ENCODE peak calls at places on chromosomes 5 and 9, in six cellular contexts. One of them, this sample, is unnamed.

GRCh38 chr5:96344678-96345612 is 88.1 kb downstream of the PCSK1 start:
- DNase-seq in endothelial cell: peak
- DNase-seq in astrocyte of the spinal cord: peak
- DNase-seq in NCI-H2081 treated with DMSO at 0.1 percent for 48 hours: peak
- DNase-seq in skeletal muscle cell: peak
- DNase-seq in activated T-helper 1 cell treated with Interleukin-2 at 50 U/mL for 16 hours: no peak
- DNase-seq in this sample: peak

GRCh38 chr5:58530942-58531490 is 39.8 kb downstream of the GAPT start:
- DNase-seq in NCI-H2081 treated with DMSO at 0.1 percent for 48 hours: no peak
- DNase-seq in activated T-helper 1 cell treated with Interleukin-2 at 50 U/mL for 16 hours: no peak
- DNase-seq in endothelial cell: no peak
- DNase-seq in skeletal muscle cell: no peak
- DNase-seq in astrocyte of the spinal cord: no peak
- DNase-seq in this sample: no peak

GRCh38 chr5:40622463-40623252 is 57.1 kb upstream of the PTGER4 start:
- DNase-seq in NCI-H2081 treated with DMSO at 0.1 percent for 48 hours: no peak
- DNase-seq in activated T-helper 1 cell treated with Interleukin-2 at 50 U/mL for 16 hours: no peak
- DNase-seq in astrocyte of the spinal cord: no peak
- DNase-seq in endothelial cell: no peak
- DNase-seq in skeletal muscle cell: no peak
- DNase-seq in this sample: no peak

GRCh38 chr5:111254613-111255012 is 30.4 kb downstream of the CAMK4 start:
- DNase-seq in skeletal muscle cell: peak
- DNase-seq in NCI-H2081 treated with DMSO at 0.1 percent for 48 hours: no peak
- DNase-seq in astrocyte of the spinal cord: no peak
- DNase-seq in activated T-helper 1 cell treated with Interleukin-2 at 50 U/mL for 16 hours: peak
- DNase-seq in endothelial cell: no peak
- DNase-seq in this sample: peak

GRCh38 chr9:91465420-91465819 is 41.8 kb upstream of the NFIL3 start:
- DNase-seq in NCI-H2081 treated with DMSO at 0.1 percent for 48 hours: no peak
- DNase-seq in endothelial cell: no peak
- DNase-seq in astrocyte of the spinal cord: peak
- DNase-seq in activated T-helper 1 cell treated with Interleukin-2 at 50 U/mL for 16 hours: no peak
- DNase-seq in skeletal muscle cell: no peak
- DNase-seq in this sample: peak

GRCh38 chr5:119913425-119913824 is 284.1 kb downstream of the FAM170A start:
- DNase-seq in activated T-helper 1 cell treated with Interleukin-2 at 50 U/mL for 16 hours: no peak
- DNase-seq in NCI-H2081 treated with DMSO at 0.1 percent for 48 hours: no peak
- DNase-seq in endothelial cell: no peak
- DNase-seq in skeletal muscle cell: no peak
- DNase-seq in astrocyte of the spinal cord: no peak
- DNase-seq in this sample: no peak

GRCh38 chr5:79225026-79225425 is 10.9 kb upstream of the JMY start:
- DNase-seq in endothelial cell: no peak
- DNase-seq in astrocyte of the spinal cord: no peak
- DNase-seq in NCI-H2081 treated with DMSO at 0.1 percent for 48 hours: no peak
- DNase-seq in activated T-helper 1 cell treated with Interleukin-2 at 50 U/mL for 16 hours: no peak
- DNase-seq in skeletal muscle cell: no peak
- DNase-seq in this sample: no peak

GRCh38 chr5:5537426-5537825 is 114.9 kb downstream of the ICE1 start:
- DNase-seq in skeletal muscle cell: no peak
- DNase-seq in endothelial cell: no peak
- DNase-seq in activated T-helper 1 cell treated with Interleukin-2 at 50 U/mL for 16 hours: no peak
- DNase-seq in NCI-H2081 treated with DMSO at 0.1 percent for 48 hours: no peak
- DNase-seq in astrocyte of the spinal cord: no peak
- DNase-seq in this sample: no peak

GRCh38 chr5:128201065-128201926 is 117.7 kb downstream of the SLC12A2 start:
- DNase-seq in endothelial cell: peak
- DNase-seq in NCI-H2081 treated with DMSO at 0.1 percent for 48 hours: no peak
- DNase-seq in astrocyte of the spinal cord: peak
- DNase-seq in activated T-helper 1 cell treated with Interleukin-2 at 50 U/mL for 16 hours: peak
- DNase-seq in skeletal muscle cell: no peak
- DNase-seq in this sample: peak

GRCh38 chr5:144390133-144390532 is 219.5 kb downstream of the KCTD16 start:
- DNase-seq in astrocyte of the spinal cord: peak
- DNase-seq in endothelial cell: no peak
- DNase-seq in NCI-H2081 treated with DMSO at 0.1 percent for 48 hours: no peak
- DNase-seq in skeletal muscle cell: no peak
- DNase-seq in activated T-helper 1 cell treated with Interleukin-2 at 50 U/mL for 16 hours: no peak
- DNase-seq in this sample: peak

GRCh38 chr5:150113047-150113744 is 26.8 kb upstream of the CSF1R start:
- DNase-seq in astrocyte of the spinal cord: no peak
- DNase-seq in NCI-H2081 treated with DMSO at 0.1 percent for 48 hours: no peak
- DNase-seq in activated T-helper 1 cell treated with Interleukin-2 at 50 U/mL for 16 hours: no peak
- DNase-seq in skeletal muscle cell: no peak
- DNase-seq in endothelial cell: no peak
- DNase-seq in this sample: no peak

GRCh38 chr9:124574944-124575343 is 67.7 kb upstream of the NR5A1 start:
- DNase-seq in skeletal muscle cell: peak
- DNase-seq in astrocyte of the spinal cord: peak
- DNase-seq in endothelial cell: no peak
- DNase-seq in activated T-helper 1 cell treated with Interleukin-2 at 50 U/mL for 16 hours: no peak
- DNase-seq in NCI-H2081 treated with DMSO at 0.1 percent for 48 hours: no peak
- DNase-seq in this sample: peak

GRCh38 chr5:176648467-176649194 is 1.3 kb downstream of the TSPAN17 start:
- DNase-seq in astrocyte of the spinal cord: no peak
- DNase-seq in endothelial cell: no peak
- DNase-seq in skeletal muscle cell: no peak
- DNase-seq in activated T-helper 1 cell treated with Interleukin-2 at 50 U/mL for 16 hours: no peak
- DNase-seq in NCI-H2081 treated with DMSO at 0.1 percent for 48 hours: no peak
- DNase-seq in this sample: no peak

GRCh38 chr9:109311731-109312130 is 9.1 kb downstream of the EPB41L4B start:
- DNase-seq in astrocyte of the spinal cord: no peak
- DNase-seq in endothelial cell: no peak
- DNase-seq in skeletal muscle cell: no peak
- DNase-seq in NCI-H2081 treated with DMSO at 0.1 percent for 48 hours: no peak
- DNase-seq in activated T-helper 1 cell treated with Interleukin-2 at 50 U/mL for 16 hours: no peak
- DNase-seq in this sample: peak

GRCh38 chr5:78009937-78010527 is 233.9 kb upstream of the TBCA start:
- DNase-seq in astrocyte of the spinal cord: peak
- DNase-seq in activated T-helper 1 cell treated with Interleukin-2 at 50 U/mL for 16 hours: no peak
- DNase-seq in NCI-H2081 treated with DMSO at 0.1 percent for 48 hours: no peak
- DNase-seq in skeletal muscle cell: peak
- DNase-seq in endothelial cell: no peak
- DNase-seq in this sample: no peak

GRCh38 chr5:131303537-131303936 is 39.7 kb downstream of the CDC42SE2 start:
- DNase-seq in skeletal muscle cell: peak
- DNase-seq in astrocyte of the spinal cord: peak
- DNase-seq in activated T-helper 1 cell treated with Interleukin-2 at 50 U/mL for 16 hours: no peak
- DNase-seq in NCI-H2081 treated with DMSO at 0.1 percent for 48 hours: no peak
- DNase-seq in endothelial cell: no peak
- DNase-seq in this sample: no peak

GRCh38 chr5:115586525-115587146 is 15.6 kb downstream of the TICAM2 start:
- DNase-seq in activated T-helper 1 cell treated with Interleukin-2 at 50 U/mL for 16 hours: no peak
- DNase-seq in astrocyte of the spinal cord: peak
- DNase-seq in NCI-H2081 treated with DMSO at 0.1 percent for 48 hours: no peak
- DNase-seq in skeletal muscle cell: no peak
- DNase-seq in endothelial cell: no peak
- DNase-seq in this sample: no peak

GRCh38 chr5:96942911-96943310 is 7.0 kb downstream of the LNPEP start:
- DNase-seq in NCI-H2081 treated with DMSO at 0.1 percent for 48 hours: no peak
- DNase-seq in endothelial cell: no peak
- DNase-seq in activated T-helper 1 cell treated with Interleukin-2 at 50 U/mL for 16 hours: no peak
- DNase-seq in astrocyte of the spinal cord: peak
- DNase-seq in skeletal muscle cell: no peak
- DNase-seq in this sample: no peak

GRCh38 chr5:61991426-61991825 is 314.6 kb upstream of the KIF2A start:
- DNase-seq in astrocyte of the spinal cord: no peak
- DNase-seq in activated T-helper 1 cell treated with Interleukin-2 at 50 U/mL for 16 hours: no peak
- DNase-seq in skeletal muscle cell: no peak
- DNase-seq in endothelial cell: no peak
- DNase-seq in NCI-H2081 treated with DMSO at 0.1 percent for 48 hours: no peak
- DNase-seq in this sample: no peak

GRCh38 chr5:31469886-31470285 is 62.0 kb downstream of the DROSHA start:
- DNase-seq in NCI-H2081 treated with DMSO at 0.1 percent for 48 hours: no peak
- DNase-seq in skeletal muscle cell: no peak
- DNase-seq in endothelial cell: no peak
- DNase-seq in astrocyte of the spinal cord: no peak
- DNase-seq in activated T-helper 1 cell treated with Interleukin-2 at 50 U/mL for 16 hours: no peak
- DNase-seq in this sample: no peak

GRCh38 chr9:81499021-81499454 is 190.3 kb downstream of the TLE1 start:
- DNase-seq in astrocyte of the spinal cord: peak
- DNase-seq in skeletal muscle cell: peak
- DNase-seq in NCI-H2081 treated with DMSO at 0.1 percent for 48 hours: no peak
- DNase-seq in endothelial cell: no peak
- DNase-seq in activated T-helper 1 cell treated with Interleukin-2 at 50 U/mL for 16 hours: no peak
- DNase-seq in this sample: no peak

GRCh38 chr9:7238244-7238637 is 480.5 kb downstream of the KDM4C start:
- DNase-seq in activated T-helper 1 cell treated with Interleukin-2 at 50 U/mL for 16 hours: no peak
- DNase-seq in astrocyte of the spinal cord: no peak
- DNase-seq in skeletal muscle cell: no peak
- DNase-seq in NCI-H2081 treated with DMSO at 0.1 percent for 48 hours: no peak
- DNase-seq in endothelial cell: no peak
- DNase-seq in this sample: no peak